ENCODE peak calls at places on chromosome 7, in nine cellular contexts. One of them, this sample, is unnamed.
A peak's percentile ranks its signal among the peaks of the same experiment; 100 is the strongest.

GRCh38 chr7:5445991-5446594 is 22.5 kb upstream of the TNRC18 start:
- DNase-seq in LHCN-M2: no peak
- DNase-seq in NB4: no peak
- DNase-seq in AG04450: no peak
- DNase-seq in Calu3: no peak
- DNase-seq in CD8-positive, alpha-beta memory T cell: no peak
- DNase-seq in activated CD4-positive, alpha-beta memory T cell treated with anti-CD3 and anti-CD28 coated beads, Interleukin-2, amount 10 ng/mL, durations not matched to agents 7 days and 5 days: no peak
- DNase-seq in stimulated activated CD4-positive, alpha-beta T cell treated with anti-CD3 and anti-CD28 coated beads, Interleukin-15, amount 100 ng/mL, for 24 hours: no peak
- DNase-seq in HCEC 1CT: no peak
- DNase-seq in this sample: no peak

GRCh38 chr7:93044147-93044810 is 73.5 kb downstream of the SAMD9 start:
- DNase-seq in LHCN-M2: peak; percentile 86
- DNase-seq in NB4: no peak
- DNase-seq in AG04450: no peak
- DNase-seq in Calu3: no peak
- DNase-seq in CD8-positive, alpha-beta memory T cell: no peak
- DNase-seq in activated CD4-positive, alpha-beta memory T cell treated with anti-CD3 and anti-CD28 coated beads, Interleukin-2, amount 10 ng/mL, durations not matched to agents 7 days and 5 days: no peak
- DNase-seq in stimulated activated CD4-positive, alpha-beta T cell treated with anti-CD3 and anti-CD28 coated beads, Interleukin-15, amount 100 ng/mL, for 24 hours: no peak
- DNase-seq in HCEC 1CT: peak; percentile 59
- DNase-seq in this sample: no peak

GRCh38 chr7:91239171-91239604 is 25.0 kb upstream of the FZD1 start:
- DNase-seq in LHCN-M2: peak; percentile 99
- DNase-seq in NB4: peak; percentile 77
- DNase-seq in AG04450: peak; percentile 30
- DNase-seq in Calu3: peak; percentile 21
- DNase-seq in CD8-positive, alpha-beta memory T cell: no peak
- DNase-seq in activated CD4-positive, alpha-beta memory T cell treated with anti-CD3 and anti-CD28 coated beads, Interleukin-2, amount 10 ng/mL, durations not matched to agents 7 days and 5 days: no peak
- DNase-seq in stimulated activated CD4-positive, alpha-beta T cell treated with anti-CD3 and anti-CD28 coated beads, Interleukin-15, amount 100 ng/mL, for 24 hours: no peak
- DNase-seq in HCEC 1CT: peak; percentile 94
- DNase-seq in this sample: no peak

GRCh38 chr7:5437987-5438386 is 14.4 kb upstream of the TNRC18 start:
- DNase-seq in LHCN-M2: no peak
- DNase-seq in NB4: no peak
- DNase-seq in AG04450: no peak
- DNase-seq in Calu3: no peak
- DNase-seq in CD8-positive, alpha-beta memory T cell: no peak
- DNase-seq in activated CD4-positive, alpha-beta memory T cell treated with anti-CD3 and anti-CD28 coated beads, Interleukin-2, amount 10 ng/mL, durations not matched to agents 7 days and 5 days: no peak
- DNase-seq in stimulated activated CD4-positive, alpha-beta T cell treated with anti-CD3 and anti-CD28 coated beads, Interleukin-15, amount 100 ng/mL, for 24 hours: no peak
- DNase-seq in HCEC 1CT: no peak
- DNase-seq in this sample: no peak

GRCh38 chr7:25117226-25118047 is 7.6 kb downstream of the CYCS start:
- DNase-seq in LHCN-M2: no peak
- DNase-seq in NB4: no peak
- DNase-seq in AG04450: no peak
- DNase-seq in Calu3: no peak
- DNase-seq in CD8-positive, alpha-beta memory T cell: peak; percentile 27
- DNase-seq in activated CD4-positive, alpha-beta memory T cell treated with anti-CD3 and anti-CD28 coated beads, Interleukin-2, amount 10 ng/mL, durations not matched to agents 7 days and 5 days: no peak
- DNase-seq in stimulated activated CD4-positive, alpha-beta T cell treated with anti-CD3 and anti-CD28 coated beads, Interleukin-15, amount 100 ng/mL, for 24 hours: no peak
- DNase-seq in HCEC 1CT: no peak
- DNase-seq in this sample: no peak

GRCh38 chr7:54664235-54665228 is 94.5 kb downstream of the SEC61G start:
- DNase-seq in LHCN-M2: peak; percentile 44
- DNase-seq in NB4: peak; percentile 38
- DNase-seq in AG04450: no peak
- DNase-seq in Calu3: peak; percentile 88
- DNase-seq in CD8-positive, alpha-beta memory T cell: no peak
- DNase-seq in activated CD4-positive, alpha-beta memory T cell treated with anti-CD3 and anti-CD28 coated beads, Interleukin-2, amount 10 ng/mL, durations not matched to agents 7 days and 5 days: no peak
- DNase-seq in stimulated activated CD4-positive, alpha-beta T cell treated with anti-CD3 and anti-CD28 coated beads, Interleukin-15, amount 100 ng/mL, for 24 hours: peak; percentile 54
- DNase-seq in HCEC 1CT: no peak
- DNase-seq in this sample: no peak

GRCh38 chr7:36284470-36284869 is 105.2 kb upstream of the ANLN start:
- DNase-seq in LHCN-M2: no peak
- DNase-seq in NB4: peak; percentile 90
- DNase-seq in AG04450: no peak
- DNase-seq in Calu3: no peak
- DNase-seq in CD8-positive, alpha-beta memory T cell: no peak
- DNase-seq in activated CD4-positive, alpha-beta memory T cell treated with anti-CD3 and anti-CD28 coated beads, Interleukin-2, amount 10 ng/mL, durations not matched to agents 7 days and 5 days: no peak
- DNase-seq in stimulated activated CD4-positive, alpha-beta T cell treated with anti-CD3 and anti-CD28 coated beads, Interleukin-15, amount 100 ng/mL, for 24 hours: no peak
- DNase-seq in HCEC 1CT: no peak
- DNase-seq in this sample: no peak

GRCh38 chr7:157460721-157461120 is 123.9 kb downstream of the DNAJB6 start:
- DNase-seq in LHCN-M2: no peak
- DNase-seq in NB4: no peak
- DNase-seq in AG04450: no peak
- DNase-seq in Calu3: no peak
- DNase-seq in CD8-positive, alpha-beta memory T cell: no peak
- DNase-seq in activated CD4-positive, alpha-beta memory T cell treated with anti-CD3 and anti-CD28 coated beads, Interleukin-2, amount 10 ng/mL, durations not matched to agents 7 days and 5 days: peak; percentile 6
- DNase-seq in stimulated activated CD4-positive, alpha-beta T cell treated with anti-CD3 and anti-CD28 coated beads, Interleukin-15, amount 100 ng/mL, for 24 hours: no peak
- DNase-seq in HCEC 1CT: no peak
- DNase-seq in this sample: no peak

GRCh38 chr7:95027181-95027872 is 119.9 kb downstream of the PPP1R9A start:
- DNase-seq in LHCN-M2: no peak
- DNase-seq in NB4: no peak
- DNase-seq in AG04450: no peak
- DNase-seq in Calu3: peak; percentile 39
- DNase-seq in CD8-positive, alpha-beta memory T cell: no peak
- DNase-seq in activated CD4-positive, alpha-beta memory T cell treated with anti-CD3 and anti-CD28 coated beads, Interleukin-2, amount 10 ng/mL, durations not matched to agents 7 days and 5 days: no peak
- DNase-seq in stimulated activated CD4-positive, alpha-beta T cell treated with anti-CD3 and anti-CD28 coated beads, Interleukin-15, amount 100 ng/mL, for 24 hours: no peak
- DNase-seq in HCEC 1CT: no peak
- DNase-seq in this sample: no peak

GRCh38 chr7:157700237-157701005 is 363.6 kb downstream of the DNAJB6 start:
- DNase-seq in LHCN-M2: no peak
- DNase-seq in NB4: no peak
- DNase-seq in AG04450: no peak
- DNase-seq in Calu3: no peak
- DNase-seq in CD8-positive, alpha-beta memory T cell: no peak
- DNase-seq in activated CD4-positive, alpha-beta memory T cell treated with anti-CD3 and anti-CD28 coated beads, Interleukin-2, amount 10 ng/mL, durations not matched to agents 7 days and 5 days: no peak
- DNase-seq in stimulated activated CD4-positive, alpha-beta T cell treated with anti-CD3 and anti-CD28 coated beads, Interleukin-15, amount 100 ng/mL, for 24 hours: no peak
- DNase-seq in HCEC 1CT: no peak
- DNase-seq in this sample: no peak

GRCh38 chr7:146661435-146661834 is 544.8 kb downstream of the CNTNAP2 start:
- DNase-seq in LHCN-M2: no peak
- DNase-seq in NB4: no peak
- DNase-seq in AG04450: no peak
- DNase-seq in Calu3: no peak
- DNase-seq in CD8-positive, alpha-beta memory T cell: no peak
- DNase-seq in activated CD4-positive, alpha-beta memory T cell treated with anti-CD3 and anti-CD28 coated beads, Interleukin-2, amount 10 ng/mL, durations not matched to agents 7 days and 5 days: no peak
- DNase-seq in stimulated activated CD4-positive, alpha-beta T cell treated with anti-CD3 and anti-CD28 coated beads, Interleukin-15, amount 100 ng/mL, for 24 hours: no peak
- DNase-seq in HCEC 1CT: no peak
- DNase-seq in this sample: no peak

GRCh38 chr7:91311844-91312243 is 47.6 kb downstream of the FZD1 start:
- DNase-seq in LHCN-M2: peak; percentile 37
- DNase-seq in NB4: no peak
- DNase-seq in AG04450: no peak
- DNase-seq in Calu3: no peak
- DNase-seq in CD8-positive, alpha-beta memory T cell: no peak
- DNase-seq in activated CD4-positive, alpha-beta memory T cell treated with anti-CD3 and anti-CD28 coated beads, Interleukin-2, amount 10 ng/mL, durations not matched to agents 7 days and 5 days: no peak
- DNase-seq in stimulated activated CD4-positive, alpha-beta T cell treated with anti-CD3 and anti-CD28 coated beads, Interleukin-15, amount 100 ng/mL, for 24 hours: no peak
- DNase-seq in HCEC 1CT: no peak
- DNase-seq in this sample: no peak

GRCh38 chr7:50650057-50650664 is 85.0 kb upstream of the DDC start:
- DNase-seq in LHCN-M2: no peak
- DNase-seq in NB4: no peak
- DNase-seq in AG04450: no peak
- DNase-seq in Calu3: no peak
- DNase-seq in CD8-positive, alpha-beta memory T cell: no peak
- DNase-seq in activated CD4-positive, alpha-beta memory T cell treated with anti-CD3 and anti-CD28 coated beads, Interleukin-2, amount 10 ng/mL, durations not matched to agents 7 days and 5 days: no peak
- DNase-seq in stimulated activated CD4-positive, alpha-beta T cell treated with anti-CD3 and anti-CD28 coated beads, Interleukin-15, amount 100 ng/mL, for 24 hours: no peak
- DNase-seq in HCEC 1CT: no peak
- DNase-seq in this sample: no peak

GRCh38 chr7:151745090-151745638 is 131.8 kb downstream of the PRKAG2 start:
- DNase-seq in LHCN-M2: peak; percentile 90
- DNase-seq in NB4: peak; percentile 77
- DNase-seq in AG04450: no peak
- DNase-seq in Calu3: peak; percentile 84
- DNase-seq in CD8-positive, alpha-beta memory T cell: no peak
- DNase-seq in activated CD4-positive, alpha-beta memory T cell treated with anti-CD3 and anti-CD28 coated beads, Interleukin-2, amount 10 ng/mL, durations not matched to agents 7 days and 5 days: peak; percentile 27
- DNase-seq in stimulated activated CD4-positive, alpha-beta T cell treated with anti-CD3 and anti-CD28 coated beads, Interleukin-15, amount 100 ng/mL, for 24 hours: peak; percentile 60
- DNase-seq in HCEC 1CT: peak; percentile 92
- DNase-seq in this sample: peak; percentile 6

GRCh38 chr7:51265066-51265907 is 51.3 kb downstream of the COBL start:
- DNase-seq in LHCN-M2: no peak
- DNase-seq in NB4: no peak
- DNase-seq in AG04450: no peak
- DNase-seq in Calu3: no peak
- DNase-seq in CD8-positive, alpha-beta memory T cell: no peak
- DNase-seq in activated CD4-positive, alpha-beta memory T cell treated with anti-CD3 and anti-CD28 coated beads, Interleukin-2, amount 10 ng/mL, durations not matched to agents 7 days and 5 days: no peak
- DNase-seq in stimulated activated CD4-positive, alpha-beta T cell treated with anti-CD3 and anti-CD28 coated beads, Interleukin-15, amount 100 ng/mL, for 24 hours: no peak
- DNase-seq in HCEC 1CT: no peak
- DNase-seq in this sample: no peak

GRCh38 chr7:105097619-105098018 is 83.6 kb downstream of the KMT2E start:
- DNase-seq in LHCN-M2: peak; percentile 87
- DNase-seq in NB4: no peak
- DNase-seq in AG04450: peak; percentile 72
- DNase-seq in Calu3: no peak
- DNase-seq in CD8-positive, alpha-beta memory T cell: no peak
- DNase-seq in activated CD4-positive, alpha-beta memory T cell treated with anti-CD3 and anti-CD28 coated beads, Interleukin-2, amount 10 ng/mL, durations not matched to agents 7 days and 5 days: no peak
- DNase-seq in stimulated activated CD4-positive, alpha-beta T cell treated with anti-CD3 and anti-CD28 coated beads, Interleukin-15, amount 100 ng/mL, for 24 hours: no peak
- DNase-seq in HCEC 1CT: peak; percentile 96
- DNase-seq in this sample: no peak

GRCh38 chr7:134420509-134421125 is 38.3 kb downstream of the AKR1B1 start:
- DNase-seq in LHCN-M2: peak; percentile 82
- DNase-seq in NB4: peak; percentile 61
- DNase-seq in AG04450: peak; percentile 7
- DNase-seq in Calu3: peak; percentile 77
- DNase-seq in CD8-positive, alpha-beta memory T cell: no peak
- DNase-seq in activated CD4-positive, alpha-beta memory T cell treated with anti-CD3 and anti-CD28 coated beads, Interleukin-2, amount 10 ng/mL, durations not matched to agents 7 days and 5 days: no peak
- DNase-seq in stimulated activated CD4-positive, alpha-beta T cell treated with anti-CD3 and anti-CD28 coated beads, Interleukin-15, amount 100 ng/mL, for 24 hours: no peak
- DNase-seq in HCEC 1CT: peak; percentile 56
- DNase-seq in this sample: peak; percentile 17

GRCh38 chr7:122140918-122141317 is 3.1 kb downstream of the AASS start:
- DNase-seq in LHCN-M2: no peak
- DNase-seq in NB4: no peak
- DNase-seq in AG04450: no peak
- DNase-seq in Calu3: no peak
- DNase-seq in CD8-positive, alpha-beta memory T cell: no peak
- DNase-seq in activated CD4-positive, alpha-beta memory T cell treated with anti-CD3 and anti-CD28 coated beads, Interleukin-2, amount 10 ng/mL, durations not matched to agents 7 days and 5 days: no peak
- DNase-seq in stimulated activated CD4-positive, alpha-beta T cell treated with anti-CD3 and anti-CD28 coated beads, Interleukin-15, amount 100 ng/mL, for 24 hours: no peak
- DNase-seq in HCEC 1CT: peak; percentile 49
- DNase-seq in this sample: no peak

GRCh38 chr7:136870799-136871487 is 2.5 kb downstream of the CHRM2 start:
- DNase-seq in LHCN-M2: no peak
- DNase-seq in NB4: no peak
- DNase-seq in AG04450: no peak
- DNase-seq in Calu3: no peak
- DNase-seq in CD8-positive, alpha-beta memory T cell: no peak
- DNase-seq in activated CD4-positive, alpha-beta memory T cell treated with anti-CD3 and anti-CD28 coated beads, Interleukin-2, amount 10 ng/mL, durations not matched to agents 7 days and 5 days: no peak
- DNase-seq in stimulated activated CD4-positive, alpha-beta T cell treated with anti-CD3 and anti-CD28 coated beads, Interleukin-15, amount 100 ng/mL, for 24 hours: no peak
- DNase-seq in HCEC 1CT: no peak
- DNase-seq in this sample: no peak

GRCh38 chr7:601573-602340 is 82.1 kb upstream of the PDGFA start:
- DNase-seq in LHCN-M2: no peak
- DNase-seq in NB4: peak; percentile 49
- DNase-seq in AG04450: no peak
- DNase-seq in Calu3: no peak
- DNase-seq in CD8-positive, alpha-beta memory T cell: peak; percentile 76
- DNase-seq in activated CD4-positive, alpha-beta memory T cell treated with anti-CD3 and anti-CD28 coated beads, Interleukin-2, amount 10 ng/mL, durations not matched to agents 7 days and 5 days: peak; percentile 80
- DNase-seq in stimulated activated CD4-positive, alpha-beta T cell treated with anti-CD3 and anti-CD28 coated beads, Interleukin-15, amount 100 ng/mL, for 24 hours: peak; percentile 97
- DNase-seq in HCEC 1CT: no peak
- DNase-seq in this sample: peak; percentile 25

GRCh38 chr7:110541962-110542361 is 549.0 kb upstream of the LRRN3 start:
- DNase-seq in LHCN-M2: no peak
- DNase-seq in NB4: no peak
- DNase-seq in AG04450: peak; percentile 10
- DNase-seq in Calu3: no peak
- DNase-seq in CD8-positive, alpha-beta memory T cell: no peak
- DNase-seq in activated CD4-positive, alpha-beta memory T cell treated with anti-CD3 and anti-CD28 coated beads, Interleukin-2, amount 10 ng/mL, durations not matched to agents 7 days and 5 days: no peak
- DNase-seq in stimulated activated CD4-positive, alpha-beta T cell treated with anti-CD3 and anti-CD28 coated beads, Interleukin-15, amount 100 ng/mL, for 24 hours: no peak
- DNase-seq in HCEC 1CT: no peak
- DNase-seq in this sample: no peak

GRCh38 chr7:84251183-84251845 is 56.7 kb upstream of the SEMA3A start:
- DNase-seq in LHCN-M2: peak; percentile 77
- DNase-seq in NB4: no peak
- DNase-seq in AG04450: no peak
- DNase-seq in Calu3: no peak
- DNase-seq in CD8-positive, alpha-beta memory T cell: no peak
- DNase-seq in activated CD4-positive, alpha-beta memory T cell treated with anti-CD3 and anti-CD28 coated beads, Interleukin-2, amount 10 ng/mL, durations not matched to agents 7 days and 5 days: no peak
- DNase-seq in stimulated activated CD4-positive, alpha-beta T cell treated with anti-CD3 and anti-CD28 coated beads, Interleukin-15, amount 100 ng/mL, for 24 hours: no peak
- DNase-seq in HCEC 1CT: peak; percentile 49
- DNase-seq in this sample: no peak

GRCh38 chr7:149854611-149855367 is 16.6 kb downstream of the ZNF862 start:
- DNase-seq in LHCN-M2: peak; percentile 23
- DNase-seq in NB4: no peak
- DNase-seq in AG04450: no peak
- DNase-seq in Calu3: peak; percentile 48
- DNase-seq in CD8-positive, alpha-beta memory T cell: no peak
- DNase-seq in activated CD4-positive, alpha-beta memory T cell treated with anti-CD3 and anti-CD28 coated beads, Interleukin-2, amount 10 ng/mL, durations not matched to agents 7 days and 5 days: no peak
- DNase-seq in stimulated activated CD4-positive, alpha-beta T cell treated with anti-CD3 and anti-CD28 coated beads, Interleukin-15, amount 100 ng/mL, for 24 hours: no peak
- DNase-seq in HCEC 1CT: no peak
- DNase-seq in this sample: no peak

GRCh38 chr7:121395961-121396757 is at the start of gene FAM3C:
- DNase-seq in LHCN-M2: peak; percentile 94
- DNase-seq in NB4: peak; percentile 96
- DNase-seq in AG04450: peak; percentile 79
- DNase-seq in Calu3: peak; percentile 97
- DNase-seq in CD8-positive, alpha-beta memory T cell: peak; percentile 80
- DNase-seq in activated CD4-positive, alpha-beta memory T cell treated with anti-CD3 and anti-CD28 coated beads, Interleukin-2, amount 10 ng/mL, durations not matched to agents 7 days and 5 days: peak; percentile 83
- DNase-seq in stimulated activated CD4-positive, alpha-beta T cell treated with anti-CD3 and anti-CD28 coated beads, Interleukin-15, amount 100 ng/mL, for 24 hours: peak; percentile 91
- DNase-seq in HCEC 1CT: peak; percentile 90
- DNase-seq in this sample: peak; percentile 92

GRCh38 chr7:153099235-153099634 is 339.7 kb downstream of the ACTR3B start:
- DNase-seq in LHCN-M2: no peak
- DNase-seq in NB4: no peak
- DNase-seq in AG04450: no peak
- DNase-seq in Calu3: no peak
- DNase-seq in CD8-positive, alpha-beta memory T cell: no peak
- DNase-seq in activated CD4-positive, alpha-beta memory T cell treated with anti-CD3 and anti-CD28 coated beads, Interleukin-2, amount 10 ng/mL, durations not matched to agents 7 days and 5 days: no peak
- DNase-seq in stimulated activated CD4-positive, alpha-beta T cell treated with anti-CD3 and anti-CD28 coated beads, Interleukin-15, amount 100 ng/mL, for 24 hours: no peak
- DNase-seq in HCEC 1CT: no peak
- DNase-seq in this sample: no peak

GRCh38 chr7:78326189-78326588 is 527.6 kb downstream of the PHTF2 start:
- DNase-seq in LHCN-M2: peak; percentile 72
- DNase-seq in NB4: no peak
- DNase-seq in AG04450: peak; percentile 3
- DNase-seq in Calu3: no peak
- DNase-seq in CD8-positive, alpha-beta memory T cell: no peak
- DNase-seq in activated CD4-positive, alpha-beta memory T cell treated with anti-CD3 and anti-CD28 coated beads, Interleukin-2, amount 10 ng/mL, durations not matched to agents 7 days and 5 days: no peak
- DNase-seq in stimulated activated CD4-positive, alpha-beta T cell treated with anti-CD3 and anti-CD28 coated beads, Interleukin-15, amount 100 ng/mL, for 24 hours: no peak
- DNase-seq in HCEC 1CT: peak; percentile 33
- DNase-seq in this sample: no peak

GRCh38 chr7:100400656-100401055 is 27.4 kb downstream of the PILRA start:
- DNase-seq in LHCN-M2: no peak
- DNase-seq in NB4: peak; percentile 70
- DNase-seq in AG04450: no peak
- DNase-seq in Calu3: no peak
- DNase-seq in CD8-positive, alpha-beta memory T cell: no peak
- DNase-seq in activated CD4-positive, alpha-beta memory T cell treated with anti-CD3 and anti-CD28 coated beads, Interleukin-2, amount 10 ng/mL, durations not matched to agents 7 days and 5 days: peak; percentile 26
- DNase-seq in stimulated activated CD4-positive, alpha-beta T cell treated with anti-CD3 and anti-CD28 coated beads, Interleukin-15, amount 100 ng/mL, for 24 hours: peak; percentile 8
- DNase-seq in HCEC 1CT: no peak
- DNase-seq in this sample: peak; percentile 61

This sample was measured in erythroblast.